ENCODE peak calls at places on chromosomes 16 and 17, in five cellular contexts. H is right cardiac atrium, Z is psoas muscle, I is tibial artery, C is thoracic aorta. Y is an unnamed sample.

GRCh38 chr17:48804936-48805411 is 12.1 kb downstream of the TTLL6 start:
- DNase-seq in C (no peak), I (peak; percentile 38), H (peak; percentile 35), Z (peak; percentile 75), Y (peak; percentile 50)

GRCh38 chr17:245611-246010 is 64.2 kb upstream of the DOC2B start:
- DNase-seq in I (peak; percentile 16), Z (peak; percentile 22), C (no peak), H (peak; percentile 2), Y (no peak)

GRCh38 chr16:30956601-30957455 is 726 bp upstream of the SETD1A start:
- DNase-seq in H (peak; percentile 91), I (peak; percentile 70), Z (peak; percentile 93), C (peak; percentile 45), Y (peak; percentile 81)

GRCh38 chr17:19538095-19539039 is 4.7 kb downstream of the SLC47A1 start:
- DNase-seq in H (no peak), Z (peak; percentile 87), C (no peak), I (peak; percentile 42), Y (no peak)

GRCh38 chr17:49633250-49633649 is 44.6 kb downstream of the SPOP start:
- DNase-seq in I (no peak), Z (no peak), H (no peak), C (no peak), Y (no peak)

GRCh38 chr16:5024632-5025031 is 9.1 kb downstream of the NAGPA start:
- DNase-seq in H (no peak), I (no peak), Z (no peak), C (no peak), Y (no peak)

GRCh38 chr16:11665071-11665491 is 3.2 kb upstream of the SNN start:
- DNase-seq in I (no peak), C (no peak), Z (no peak), H (no peak), Y (peak; percentile 33)

GRCh38 chr17:76672270-76672851 is 28.8 kb upstream of the ST6GALNAC1 start:
- DNase-seq in H (no peak), I (no peak), Z (no peak), C (no peak), Y (no peak)

GRCh38 chr16:49756971-49757743 is 98.8 kb downstream of the ZNF423 start:
- DNase-seq in C (no peak), Z (no peak), H (no peak), I (no peak), Y (no peak)

GRCh38 chr16:71421911-71422310 is 19.9 kb downstream of the TLE7 start:
- DNase-seq in H (no peak), C (no peak), I (no peak), Z (no peak), Y (no peak)

GRCh38 chr17:75492555-75493168 is 22.7 kb downstream of the CASKIN2 start:
- DNase-seq in I (no peak), C (no peak), H (no peak), Z (no peak), Y (no peak)

GRCh38 chr17:79925242-79925957 is 86.2 kb upstream of the CBX4 start:
- DNase-seq in Z (peak; percentile 93), C (no peak), H (peak; percentile 64), I (no peak), Y (no peak)

GRCh38 chr17:46832945-46833839 is 14.7 kb upstream of the WNT3 start:
- DNase-seq in H (peak; percentile 66), Z (peak; percentile 30), I (no peak), C (no peak), Y (no peak)

GRCh38 chr17:49031965-49032928 is 35.1 kb downstream of the IGF2BP1 start:
- DNase-seq in I (no peak), C (no peak), Z (no peak), H (no peak), Y (peak; percentile 56)

GRCh38 chr17:67974598-67975066 is 21.6 kb downstream of the C17orf58 start:
- DNase-seq in Z (no peak), I (no peak), C (no peak), H (no peak), Y (no peak)

GRCh38 chr17:55279203-55279602 is 14.4 kb downstream of the HLF start:
- DNase-seq in C (no peak), H (no peak), Z (no peak), I (no peak), Y (no peak)

GRCh38 chr17:48215583-48216139 is 108.1 kb downstream of the SNX11 start:
- DNase-seq in C (no peak), I (no peak), H (no peak), Z (no peak), Y (no peak)

GRCh38 chr16:72189865-72190371 is 18.0 kb upstream of the PMFBP1 start:
- DNase-seq in C (no peak), Z (no peak), I (peak; percentile 49), H (peak; percentile 42), Y (no peak)

GRCh38 chr16:66668777-66669444 is 27.6 kb downstream of the CMTM4 start:
- DNase-seq in I (no peak), C (no peak), Z (no peak), H (no peak), Y (no peak)

GRCh38 chr17:3964203-3965122 is at the start of gene ATP2A3:
- DNase-seq in Z (no peak), I (no peak), C (no peak), H (no peak), Y (peak; percentile 62)

GRCh38 chr16:19520861-19521331 is 1.0 kb downstream of the GDE1 start:
- DNase-seq in Z (no peak), C (no peak), H (no peak), I (no peak), Y (no peak)

GRCh38 chr16:70593544-70593943 is 52.8 kb upstream of the IL34 start:
- DNase-seq in Z (no peak), H (no peak), I (no peak), C (no peak), Y (no peak)

GRCh38 chr16:25709182-25709581 is 17.4 kb downstream of the HS3ST4 start:
- DNase-seq in H (no peak), Z (no peak), C (no peak), I (no peak), Y (no peak)

GRCh38 chr17:66506641-66507040 is 204.2 kb downstream of the PRKCA start:
- DNase-seq in H (no peak), C (no peak), Z (no peak), I (no peak), Y (no peak)

GRCh38 chr16:50193594-50193993 is 40.5 kb downstream of the TENT4B start:
- DNase-seq in I (no peak), H (no peak), C (no peak), Z (no peak), Y (no peak)

GRCh38 chr16:57299719-57300386 is 15.4 kb upstream of the PLLP start:
- DNase-seq in Z (peak; percentile 92), H (peak; percentile 91), I (peak; percentile 92), C (peak; percentile 62), Y (peak; percentile 86)

GRCh38 chr16:72793017-72793416 is 254.9 kb downstream of the ZFHX3 start:
- DNase-seq in I (no peak), Z (no peak), H (no peak), C (no peak), Y (no peak)

GRCh38 chr17:5832886-5833285 is 237.3 kb upstream of the WSCD1 start:
- DNase-seq in C (no peak), H (no peak), Z (no peak), I (no peak), Y (peak; percentile 33)

GRCh38 chr17:34125010-34125409 is 130.1 kb upstream of the CCL2 start:
- DNase-seq in H (no peak), C (no peak), I (no peak), Z (no peak), Y (no peak)
- H3K27me3 ChIP-seq in H (no peaks in the 10 kb centered on the region), C (no peaks in the 10 kb centered on the region), I (peaks cover 5% of the 10 kb centered on the region), Z (peaks cover 41% of the 10 kb centered on the region), Y (peaks cover 5% of the 10 kb centered on the region)

DNA sequence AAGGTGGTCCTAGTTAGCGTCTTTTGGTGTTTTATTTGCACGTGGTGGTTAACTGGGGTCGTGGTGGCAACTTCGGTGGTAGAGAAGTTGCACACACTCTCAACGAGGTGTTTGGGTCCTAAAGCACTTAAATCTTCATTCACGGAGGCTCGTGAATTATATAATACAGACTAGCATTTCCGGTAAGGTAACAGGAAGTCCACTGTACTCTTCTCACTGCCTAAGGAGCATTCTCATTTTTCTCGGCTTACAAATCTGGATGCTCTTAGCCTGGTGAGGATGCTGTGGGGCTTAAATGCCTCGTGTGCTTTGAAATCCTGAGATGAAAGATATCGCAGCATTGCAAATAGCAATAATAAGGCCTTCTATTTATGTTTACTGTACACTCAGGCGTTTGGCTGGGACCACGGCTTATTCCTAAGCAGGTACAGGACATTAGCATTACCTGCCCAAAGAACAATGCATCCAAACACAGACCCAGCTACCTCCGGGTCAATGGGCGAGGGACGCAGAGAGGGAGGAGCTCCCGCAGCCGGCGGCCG is 974 bp downstream of the DNAJA2 start:
- DNase-seq in H (no peak), I (no peak), C (no peak), Z (no peak), Y (peak; percentile 53)
- H3K27ac ChIP-seq in H (peak overlapping the region; percentile 92), I (peak overlapping the region; percentile 93), C (peak overlapping the region; percentile 94), Z (peak overlapping the region; percentile 98), Y (peak overlapping the region; percentile 91)

GRCh38 chr16:86355538-86355937 is 154.8 kb upstream of the FOXF1 start:
- DNase-seq in I (no peak), H (no peak), C (no peak), Z (no peak), Y (no peak)

GRCh38 chr16:86354641-86355040 is 155.7 kb upstream of the FOXF1 start:
- DNase-seq in H (no peak), C (no peak), Z (no peak), I (no peak), Y (no peak)

GRCh38 chr16:86355114-86355513 is 155.2 kb upstream of the FOXF1 start:
- DNase-seq in H (no peak), Z (no peak), C (no peak), I (no peak), Y (no peak)

GRCh38 chr16:86353185-86353584 is 157.1 kb upstream of the FOXF1 start:
- DNase-seq in C (no peak), Z (no peak), I (no peak), H (no peak), Y (no peak)

DNA sequence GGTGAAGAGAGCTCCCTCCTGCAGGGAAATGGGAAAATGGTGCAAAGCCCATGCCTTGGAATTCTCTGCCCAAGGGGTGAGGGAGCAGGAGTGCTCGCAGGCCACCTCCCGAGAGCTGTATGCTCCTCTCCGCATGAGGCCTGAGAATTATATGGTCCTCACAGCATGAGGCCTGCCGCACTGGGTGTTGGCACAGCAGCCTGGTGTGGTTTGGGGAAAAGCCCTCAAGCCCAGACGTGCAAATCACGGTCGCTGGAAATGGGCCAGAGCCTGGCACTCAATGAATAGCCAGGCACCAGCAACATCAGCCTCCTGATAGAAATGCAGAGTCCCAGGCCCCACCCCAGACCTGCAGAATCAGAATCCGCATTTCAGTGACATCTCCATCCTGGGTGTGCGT is 156.4 kb upstream of the FOXF1 start:
- DNase-seq in C (no peak), I (no peak), H (no peak), Z (no peak), Y (no peak)
- H3K27me3 ChIP-seq in C (peaks cover 4% of the 10 kb centered on the region), I (peaks cover 93% of the 10 kb centered on the region), H (no peaks in the 10 kb centered on the region), Z (peaks cover 35% of the 10 kb centered on the region), Y (no peaks in the 10 kb centered on the region)

DNA sequence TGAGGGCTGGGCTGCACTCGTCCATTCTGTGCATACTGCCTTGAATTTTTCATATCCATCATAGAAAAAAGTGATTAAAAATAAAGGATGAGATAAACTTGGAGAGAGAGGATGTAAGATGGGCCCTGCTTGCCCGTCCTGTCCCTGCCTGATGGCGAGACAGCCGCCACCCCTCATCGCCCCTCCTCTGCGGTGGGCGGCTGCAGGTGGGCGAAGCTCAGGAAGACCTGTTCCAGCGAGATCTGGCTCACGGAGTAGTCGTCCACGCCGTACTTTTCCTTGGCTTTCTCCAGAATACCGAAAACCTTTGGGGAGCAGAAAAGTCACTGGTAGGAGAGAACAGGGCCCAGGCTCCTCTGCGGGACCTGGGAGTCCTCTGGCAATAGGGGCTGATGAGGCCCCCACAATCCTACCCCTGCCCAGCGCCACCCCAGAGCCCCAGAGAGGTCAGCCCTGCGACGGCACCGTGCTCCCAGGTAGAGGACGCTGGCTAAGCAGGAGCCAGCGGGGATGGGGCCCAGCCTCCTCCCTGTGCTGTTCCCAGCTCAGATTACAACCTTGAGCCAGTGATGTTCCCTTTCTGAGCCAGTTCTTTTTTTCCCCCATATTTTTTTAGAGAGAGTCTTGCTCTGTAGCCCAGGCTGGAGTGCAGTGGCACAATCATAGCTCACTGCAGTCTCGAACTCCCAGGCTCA is 8.7 kb upstream of the RNPS1 start:
- DNase-seq in H (no peak), Z (no peak), C (no peak), I (no peak), Y (no peak)
- H3K27ac ChIP-seq in H (no peak overlapping the region), Z (no peak overlapping the region), C (no peak overlapping the region), I (no peak overlapping the region), Y (no peak overlapping the region)